ENCODE peak calls at places on chromosomes 2 and 18, in five cellular contexts. One of them, this sample, is unnamed.

GRCh38 chr18:9136315-9137141 is at the start of gene ANKRD12:
- DNase-seq in thoracic aorta: peak; percentile 88
- DNase-seq in pancreas: peak; percentile 97
- DNase-seq in small intestine: peak; percentile 96
- DNase-seq in lung: peak; percentile 97
- DNase-seq in this sample: peak; percentile 98

GRCh38 chr18:63202814-63203213 is 116.8 kb downstream of the BCL2 start:
- DNase-seq in pancreas: no peak
- DNase-seq in thoracic aorta: no peak
- DNase-seq in small intestine: no peak
- DNase-seq in lung: no peak
- DNase-seq in this sample: no peak

GRCh38 chr2:101469863-101470262 is 5.0 kb downstream of the RFX8 start:
- DNase-seq in thoracic aorta: no peak
- DNase-seq in pancreas: no peak
- DNase-seq in small intestine: no peak
- DNase-seq in lung: no peak
- DNase-seq in this sample: no peak

GRCh38 chr2:177383935-177384334 is 8.6 kb upstream of the AGPS start:
- DNase-seq in lung: no peak
- DNase-seq in thoracic aorta: no peak
- DNase-seq in pancreas: no peak
- DNase-seq in small intestine: no peak
- DNase-seq in this sample: no peak

GRCh38 chr18:3452750-3453539 is 3.0 kb downstream of the TGIF1 start:
- DNase-seq in small intestine: peak; percentile 32
- DNase-seq in pancreas: no peak
- DNase-seq in lung: no peak
- DNase-seq in thoracic aorta: no peak
- DNase-seq in this sample: no peak

GRCh38 chr2:111919794-111920608 is 21.6 kb downstream of the MERTK start:
- DNase-seq in thoracic aorta: no peak
- DNase-seq in small intestine: peak; percentile 97
- DNase-seq in lung: peak; percentile 87
- DNase-seq in pancreas: peak; percentile 82
- DNase-seq in this sample: no peak

GRCh38 chr2:127625146-127625943 is 20.6 kb upstream of the GPR17 start:
- DNase-seq in thoracic aorta: no peak
- DNase-seq in pancreas: no peak
- DNase-seq in lung: no peak
- DNase-seq in small intestine: no peak
- DNase-seq in this sample: no peak

GRCh38 chr18:10928971-10929373 is 220.4 kb downstream of the PIEZO2 start:
- DNase-seq in pancreas: no peak
- DNase-seq in lung: no peak
- DNase-seq in thoracic aorta: no peak
- DNase-seq in small intestine: no peak
- DNase-seq in this sample: no peak

GRCh38 chr2:139529045-139529444 is 748.9 kb upstream of the NXPH2 start:
- DNase-seq in pancreas: peak; percentile 6
- DNase-seq in thoracic aorta: no peak
- DNase-seq in small intestine: no peak
- DNase-seq in lung: no peak
- DNase-seq in this sample: no peak

GRCh38 chr2:201152517-201152916 is 30.4 kb upstream of the CASP10 start:
- DNase-seq in small intestine: peak; percentile 74
- DNase-seq in lung: no peak
- DNase-seq in thoracic aorta: no peak
- DNase-seq in pancreas: no peak
- DNase-seq in this sample: no peak
- H3K27ac ChIP-seq in small intestine: peak overlapping the region; percentile 43
- H3K27ac ChIP-seq in lung: peak overlapping the region; percentile 63
- H3K27ac ChIP-seq in thoracic aorta: peak overlapping the region; percentile 70
- H3K27ac ChIP-seq in pancreas: no peak overlapping the region
- H3K27ac ChIP-seq in this sample: peak overlapping the region; percentile 9

GRCh38 chr2:96333708-96334107 is 1.9 kb upstream of the NCAPH start:
- DNase-seq in small intestine: no peak
- DNase-seq in lung: no peak
- DNase-seq in pancreas: no peak
- DNase-seq in thoracic aorta: no peak
- DNase-seq in this sample: no peak
- H3K4me3 ChIP-seq in small intestine: no peak overlapping the region
- H3K4me3 ChIP-seq in lung: no peak overlapping the region
- H3K4me3 ChIP-seq in pancreas: no peak overlapping the region
- H3K4me3 ChIP-seq in thoracic aorta: no peak overlapping the region
- H3K4me3 ChIP-seq in this sample: no peak overlapping the region

DNA sequence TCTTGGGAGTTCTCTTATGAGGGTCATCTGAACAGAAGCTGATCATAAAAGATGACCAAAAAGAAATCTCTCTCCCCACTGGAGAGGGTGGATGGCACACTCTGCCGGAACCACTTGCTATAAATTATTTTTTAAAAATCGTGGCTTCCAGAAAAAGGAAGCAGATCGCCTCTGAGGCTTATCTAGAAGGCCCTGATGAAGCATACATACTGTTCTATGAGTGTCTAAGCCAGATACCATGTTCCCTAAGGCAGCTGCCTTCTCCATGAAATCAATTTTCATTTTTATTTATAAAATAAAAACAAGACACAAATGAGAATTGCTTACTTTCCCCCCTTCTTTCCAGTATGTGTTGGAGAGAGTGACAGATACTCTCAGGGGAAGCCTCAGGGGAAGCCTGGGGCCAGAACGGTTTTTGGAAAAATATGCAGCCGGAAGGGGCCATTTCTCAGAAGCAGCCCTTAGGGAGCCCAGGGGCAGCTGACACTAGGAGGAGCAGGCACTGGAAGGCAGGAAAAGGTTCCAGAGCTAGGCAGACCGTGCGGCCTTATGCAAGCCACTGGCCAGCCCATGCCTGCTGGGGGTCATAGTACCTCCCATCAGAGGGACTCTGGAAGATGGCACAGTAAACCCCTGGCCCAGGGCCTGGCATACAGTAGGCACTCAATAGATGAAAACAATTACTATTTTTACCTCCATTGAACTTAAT is 130.6 kb downstream of the CABLES1 start:
- DNase-seq in pancreas: no peak
- DNase-seq in lung: no peak
- DNase-seq in thoracic aorta: no peak
- DNase-seq in small intestine: no peak
- DNase-seq in this sample: no peak
- H3K36me3 ChIP-seq in pancreas: no peaks in the 10 kb centered on the region
- H3K36me3 ChIP-seq in lung: no peaks in the 10 kb centered on the region
- H3K36me3 ChIP-seq in thoracic aorta: no peaks in the 10 kb centered on the region
- H3K36me3 ChIP-seq in small intestine: no peaks in the 10 kb centered on the region
- H3K36me3 ChIP-seq in this sample: no peaks in the 10 kb centered on the region

GRCh38 chr2:74863802-74864248 is 29.9 kb downstream of the HK2 start:
- DNase-seq in small intestine: peak; percentile 92
- DNase-seq in lung: no peak
- DNase-seq in pancreas: no peak
- DNase-seq in thoracic aorta: no peak
- DNase-seq in this sample: no peak
- H3K27ac ChIP-seq in small intestine: peak overlapping the region; percentile 73
- H3K27ac ChIP-seq in lung: peak overlapping the region; percentile 52
- H3K27ac ChIP-seq in pancreas: no peak overlapping the region
- H3K27ac ChIP-seq in thoracic aorta: no peak overlapping the region
- H3K27ac ChIP-seq in this sample: no peak overlapping the region

This sample was measured in effector memory CD4-positive, alpha-beta T cell.